ENCODE peak calls at places on chromosome 17, in nine cellular contexts. E is AG09309; A is transverse colon; Z is CD8-positive, alpha-beta T cell; P is astrocyte of the cerebellum; H is PC-9; Y is uterus; J is HCT116; B is cardiac muscle cell. F is an unnamed sample.

GRCh38 chr17:50524838-50525237 is 7.7 kb upstream of the EPN3 start:
- DNase-seq in E (no peak), A (no peak), Z (no peak), P (no peak), H (no peak), Y (no peak), J (no peak), B (no peak), F (no peak)

GRCh38 chr17:16120937-16121336 is 94.4 kb downstream of the NCOR1 start:
- DNase-seq in E (no peak), A (no peak), Z (no peak), P (no peak), H (no peak), Y (no peak), J (no peak), B (no peak), F (no peak)

GRCh38 chr17:83029571-83029970 is 49.8 kb upstream of the METRNL start:
- DNase-seq in E (no peak), A (no peak), Z (no peak), P (no peak), H (no peak), Y (no peak), J (no peak), B (no peak), F (no peak)

GRCh38 chr17:55224746-55225145 is 40.0 kb upstream of the HLF start:
- DNase-seq in E (no peak), A (no peak), Z (no peak), P (no peak), H (no peak), Y (no peak), J (no peak), B (no peak), F (no peak)

GRCh38 chr17:8312726-8313600 is 2.9 kb downstream of the ARHGEF15 start:
- DNase-seq in E (no peak), A (no peak), Z (no peak), P (no peak), H (no peak), Y (no peak), J (no peak), B (peak), F (no peak)

GRCh38 chr17:74512041-74512440 is 19.2 kb downstream of the CD300LB start:
- DNase-seq in E (no peak), A (no peak), Z (no peak), P (no peak), H (no peak), Y (no peak), J (no peak), B (no peak), F (no peak)

GRCh38 chr17:2723997-2724782 is 12.6 kb upstream of the CLUH start:
- DNase-seq in E (no peak), A (peak), Z (no peak), P (no peak), H (no peak), Y (no peak), J (no peak), B (no peak), F (no peak)

GRCh38 chr17:64411999-64412771 is 21.5 kb upstream of the PECAM1 start:
- DNase-seq in E (no peak), A (peak), Z (no peak), P (no peak), H (no peak), Y (peak), J (no peak), B (peak), F (no peak)

GRCh38 chr17:81064746-81065475 is 30.0 kb downstream of the BAIAP2 start:
- DNase-seq in E (peak), A (no peak), Z (no peak), P (no peak), H (no peak), Y (no peak), J (no peak), B (no peak), F (no peak)

GRCh38 chr17:72176516-72176851 is 55.7 kb downstream of the SOX9 start:
- DNase-seq in E (no peak), A (peak), Z (no peak), P (no peak), H (no peak), Y (no peak), J (no peak), B (no peak), F (no peak)

GRCh38 chr17:41360291-41360995 is 9.2 kb downstream of the KRT33B start:
- DNase-seq in E (peak), A (no peak), Z (no peak), P (no peak), H (peak), Y (no peak), J (no peak), B (no peak), F (no peak)

GRCh38 chr17:64180674-64181073 is 50.7 kb upstream of the ERN1 start:
- DNase-seq in E (no peak), A (peak), Z (no peak), P (no peak), H (no peak), Y (peak), J (no peak), B (no peak), F (no peak)

GRCh38 chr17:78541488-78542237 is 35.5 kb downstream of the DNAH17 start:
- DNase-seq in E (no peak), A (no peak), Z (no peak), P (no peak), H (peak), Y (no peak), J (peak), B (no peak), F (no peak)

GRCh38 chr17:82241183-82241925 is 12.5 kb downstream of the SLC16A3 start:
- DNase-seq in E (no peak), A (peak), Z (no peak), P (no peak), H (no peak), Y (peak), J (no peak), B (no peak), F (peak)

GRCh38 chr17:80175411-80175810 is 5.6 kb downstream of the CARD14 start:
- DNase-seq in E (no peak), A (no peak), Z (no peak), P (no peak), H (peak), Y (no peak), J (no peak), B (peak), F (no peak)

GRCh38 chr17:37844158-37844976 is 79.8 kb upstream of the TBC1D3K start:
- DNase-seq in E (no peak), A (peak), Z (peak), P (no peak), H (no peak), Y (no peak), J (peak), B (peak), F (peak)

GRCh38 chr17:34252890-34253525 is 2.1 kb upstream of the CCL2 start:
- DNase-seq in E (peak), A (no peak), Z (no peak), P (no peak), H (no peak), Y (no peak), J (no peak), B (no peak), F (no peak)

GRCh38 chr17:19250421-19251141 is 13.4 kb downstream of the EPN2 start:
- DNase-seq in E (no peak), A (no peak), Z (no peak), P (no peak), H (no peak), Y (no peak), J (no peak), B (no peak), F (peak)

GRCh38 chr17:16243385-16243784 is 26.4 kb downstream of the PIGL start:
- DNase-seq in E (no peak), A (no peak), Z (no peak), P (no peak), H (no peak), Y (no peak), J (no peak), B (no peak), F (no peak)

GRCh38 chr17:16882243-16882925 is 89.5 kb downstream of the TNFRSF13B start:
- DNase-seq in E (no peak), A (no peak), Z (no peak), P (no peak), H (no peak), Y (no peak), J (no peak), B (no peak), F (no peak)

GRCh38 chr17:61448042-61448441 is 4.2 kb upstream of the TBX4 start:
- DNase-seq in E (no peak), A (no peak), Z (no peak), P (no peak), H (no peak), Y (no peak), J (no peak), B (no peak), F (no peak)

GRCh38 chr17:72152392-72152727 is 31.5 kb downstream of the SOX9 start:
- DNase-seq in E (no peak), A (no peak), Z (no peak), P (no peak), H (peak), Y (no peak), J (no peak), B (no peak), F (no peak)

GRCh38 chr17:19482571-19482970 is 51.1 kb upstream of the SLC47A1 start:
- DNase-seq in E (no peak), A (no peak), Z (no peak), P (peak), H (peak), Y (peak), J (no peak), B (no peak), F (no peak)

GRCh38 chr17:81511800-81512559 is 619 bp downstream of the ACTG1 start:
- DNase-seq in E (no peak), A (no peak), Z (peak), P (no peak), H (no peak), Y (peak), J (no peak), B (peak), F (peak)

GRCh38 chr17:32281011-32281451 is 15.4 kb downstream of the RHBDL3 start:
- DNase-seq in E (no peak), A (no peak), Z (no peak), P (no peak), H (no peak), Y (peak), J (no peak), B (no peak), F (peak)

GRCh38 chr17:52147872-52148271 is 10.6 kb downstream of the CA10 start:
- DNase-seq in E (no peak), A (no peak), Z (no peak), P (peak), H (no peak), Y (no peak), J (no peak), B (no peak), F (no peak)

GRCh38 chr17:57468932-57469775 is 212.8 kb downstream of the MSI2 start:
- DNase-seq in E (no peak), A (no peak), Z (no peak), P (no peak), H (no peak), Y (no peak), J (no peak), B (no peak), F (no peak)

GRCh38 chr17:36614974-36615373 is 13.6 kb downstream of the MRM1 start:
- DNase-seq in E (no peak), A (no peak), Z (no peak), P (no peak), H (no peak), Y (no peak), J (no peak), B (peak), F (no peak)
- H3K4me3 ChIP-seq in E (no peak), A (no peak), Z (no peak), P (no peak), H (no peak), Y (no peak), J (no peak), B (no peak), F (no peak)

DNA sequence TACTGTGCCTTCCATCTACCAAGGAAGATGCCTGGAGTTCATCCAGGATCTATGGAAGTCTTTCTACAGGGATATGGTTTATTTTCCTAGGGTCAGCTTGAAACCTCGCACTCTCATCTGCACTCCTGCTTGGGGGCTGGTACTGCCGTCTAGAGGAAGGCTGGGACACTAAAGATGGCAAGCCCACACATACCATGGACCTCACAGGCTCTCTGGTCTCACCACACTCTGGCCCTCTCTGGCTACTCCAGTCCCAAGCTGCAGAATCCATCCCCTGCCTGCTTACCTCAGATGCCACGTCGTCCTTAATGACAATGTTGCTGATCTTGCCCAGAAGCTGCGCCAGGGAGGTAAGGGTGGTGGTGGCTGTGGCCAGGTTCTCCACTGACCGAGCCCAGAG is 2.1 kb upstream of the UNC119 start:
- DNase-seq in E (no peak), A (no peak), Z (no peak), P (no peak), H (no peak), Y (no peak), J (no peak), B (no peak), F (no peak)
- TF ChIP-seq CTCF in E (no peak), A (no peak), Z (no peak), P (no peak), H (no peak), Y (no peak), J (no peak), B (no peak), F (no peak)

DNA sequence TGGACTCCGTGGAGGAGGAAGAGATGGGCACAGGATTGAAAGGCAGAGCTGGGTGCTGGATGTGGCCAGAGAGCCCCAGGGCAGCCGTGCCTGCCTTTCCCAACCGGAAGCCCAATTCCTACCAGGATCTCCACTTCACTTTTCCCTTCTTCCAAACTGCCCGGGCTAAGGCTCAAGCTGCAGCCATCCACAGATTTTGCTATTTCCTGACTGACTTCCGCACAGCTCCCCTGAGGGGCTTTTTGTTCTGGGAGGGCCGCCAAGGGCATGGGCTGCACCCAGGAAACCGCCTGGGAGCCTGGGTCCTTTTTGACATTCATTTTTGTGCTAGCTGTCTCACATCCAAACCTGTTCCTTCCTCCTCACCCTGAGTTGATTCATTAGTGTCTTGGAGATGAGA is 4.2 kb downstream of the SHISA6 start:
- DNase-seq in E (no peak), A (no peak), Z (no peak), P (no peak), H (no peak), Y (no peak), J (no peak), B (no peak), F (no peak)
- H3K4me3 ChIP-seq in E (no peak), A (no peak), Z (no peak), P (no peak), H (no peak), Y (no peak), J (no peak), B (no peak), F (no peak)

DNA sequence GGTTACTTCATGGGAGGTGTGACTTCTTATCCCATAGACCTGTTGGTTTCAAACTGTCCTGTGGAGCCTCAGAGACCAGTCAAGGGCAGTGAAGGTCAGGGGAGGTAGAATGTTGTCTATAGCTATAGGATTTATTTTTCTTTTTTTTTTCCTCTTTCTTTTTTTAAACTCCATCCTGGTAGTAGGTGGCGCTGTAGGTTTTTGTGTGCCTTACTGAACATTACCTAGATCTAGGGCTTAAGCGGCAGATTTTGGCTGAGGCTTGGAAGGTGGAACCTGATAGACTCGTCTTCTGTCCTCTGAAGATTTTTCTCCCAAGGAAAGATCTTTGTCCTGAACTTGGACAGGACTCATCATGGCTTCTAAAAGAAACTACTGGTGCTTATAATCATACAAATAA is 8.2 kb upstream of the LASP1NB start:
- DNase-seq in E (no peak), A (no peak), Z (no peak), P (no peak), H (no peak), Y (no peak), J (no peak), B (no peak), F (no peak)
- TF ChIP-seq CTCF in E (no peak), A (no peak), Z (no peak), P (peak), H (no peak), Y (no peak), J (peak), B (no peak), F (peak)

GRCh38 chr17:21039839-21040575 is 2.8 kb downstream of the USP22 start:
- DNase-seq in E (no peak), A (no peak), Z (peak), P (peak), H (peak), Y (no peak), J (peak), B (peak), F (no peak)
- H3K4me3 ChIP-seq in E (peak), A (peak), Z (peak), P (peak), H (peak), Y (no peak), J (peak), B (peak), F (peak)

DNA sequence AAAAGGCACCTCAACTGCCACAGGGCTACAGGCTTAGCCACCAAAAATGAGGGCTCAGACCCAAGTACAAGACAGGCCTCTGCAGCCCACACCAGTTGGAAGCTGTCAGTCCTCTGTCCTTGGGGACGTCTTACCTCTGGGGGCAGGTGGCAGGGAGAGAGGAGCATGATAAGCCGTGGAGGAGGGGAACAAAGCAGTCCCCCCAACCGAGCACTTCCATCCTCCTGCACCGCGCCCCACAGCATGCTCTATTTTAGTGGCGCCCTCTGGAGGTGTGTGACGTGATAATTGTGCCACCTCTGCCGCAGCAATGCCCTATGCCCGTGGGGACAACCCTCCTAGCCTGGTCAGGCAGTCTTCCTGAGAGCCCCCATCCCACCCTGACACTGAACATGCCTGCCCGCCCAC is 13.6 kb downstream of the G6PC3 start:
- DNase-seq in E (no peak), A (no peak), Z (peak), P (no peak), H (no peak), Y (no peak), J (no peak), B (no peak), F (peak)
- TF ChIP-seq CTCF in E (peak), A (no peak), Z (no peak), P (peak), H (peak), Y (no peak), J (peak), B (peak), F (peak)

DNA sequence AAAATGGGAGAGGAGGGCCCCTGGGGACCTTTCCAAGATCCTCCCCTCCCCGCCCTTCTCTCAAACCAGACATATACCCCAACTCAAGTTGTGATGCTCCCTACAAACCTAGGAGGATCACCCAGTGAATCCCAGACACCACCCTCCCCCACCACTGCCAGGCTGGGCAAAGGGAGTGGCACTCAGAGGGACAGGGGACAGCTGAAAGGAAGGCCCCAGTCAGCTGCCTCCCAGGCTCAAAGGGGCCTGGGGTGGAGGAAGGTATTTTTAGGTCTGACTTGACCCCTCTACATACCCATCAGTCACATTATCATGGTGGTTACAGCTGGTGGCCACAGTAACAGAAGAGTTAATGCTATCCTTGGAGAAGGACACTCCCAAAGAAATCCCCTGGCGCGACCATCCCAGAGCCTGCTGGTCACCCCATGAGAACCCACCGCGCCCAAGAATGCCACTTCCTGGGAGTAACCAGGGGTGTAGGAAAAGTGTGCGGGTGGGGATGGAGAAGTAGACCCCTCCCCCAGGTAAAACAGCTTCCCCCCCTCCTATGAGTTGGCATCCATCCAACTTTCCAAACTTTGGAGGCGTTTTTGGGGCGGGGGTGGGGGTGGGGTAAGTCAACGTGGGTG is 1.2 kb downstream of the CACNB1 start:
- DNase-seq in E (no peak), A (peak), Z (no peak), P (no peak), H (no peak), Y (no peak), J (no peak), B (no peak), F (no peak)
- H3K4me3 ChIP-seq in E (peak), A (peak), Z (no peak), P (peak), H (peak), Y (peak), J (peak), B (peak), F (peak)

GRCh38 chr17:30336369-30337171 is 2.7 kb upstream of the TMIGD1 start:
- DNase-seq in E (no peak), A (peak), Z (peak), P (no peak), H (peak), Y (no peak), J (peak), B (no peak), F (peak)
- TF ChIP-seq CTCF in E (peak), A (peak), Z (peak), P (peak), H (peak), Y (peak), J (peak), B (peak), F (peak)

GRCh38 chr17:30210901-30211300 is 24.6 kb downstream of the SLC6A4 start:
- DNase-seq in E (no peak), A (no peak), Z (no peak), P (no peak), H (no peak), Y (no peak), J (no peak), B (no peak), F (no peak)

GRCh38 chr17:30208214-30208613 is 27.3 kb downstream of the SLC6A4 start:
- DNase-seq in E (no peak), A (no peak), Z (no peak), P (no peak), H (no peak), Y (no peak), J (no peak), B (no peak), F (no peak)

GRCh38 chr17:30210366-30210765 is 25.1 kb downstream of the SLC6A4 start:
- DNase-seq in E (no peak), A (no peak), Z (no peak), P (no peak), H (no peak), Y (no peak), J (no peak), B (no peak), F (no peak)

GRCh38 chr17:30212750-30213149 is 22.7 kb downstream of the SLC6A4 start:
- DNase-seq in E (no peak), A (no peak), Z (no peak), P (no peak), H (no peak), Y (no peak), J (no peak), B (no peak), F (no peak)

DNA sequence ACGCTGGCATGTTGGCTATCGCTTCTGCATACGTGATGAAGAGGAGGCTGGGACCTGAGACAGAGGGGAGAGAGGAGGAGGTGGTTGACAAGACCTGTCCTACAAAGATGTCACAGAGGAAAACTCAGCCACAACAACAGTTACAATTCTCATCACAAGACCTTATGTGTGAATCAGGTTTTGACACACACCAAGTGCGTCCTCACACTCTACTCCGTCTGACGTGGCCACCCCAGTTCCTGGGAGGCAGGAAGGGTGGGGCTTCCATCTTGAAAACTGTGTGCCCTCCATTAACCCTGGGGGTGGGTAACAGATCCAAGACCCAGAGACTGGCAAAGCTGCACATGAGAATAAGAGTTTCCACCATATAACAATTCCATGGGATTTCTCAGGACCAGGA is 24.1 kb downstream of the SLC6A4 start:
- DNase-seq in E (no peak), A (no peak), Z (no peak), P (no peak), H (no peak), Y (no peak), J (no peak), B (no peak), F (no peak)
- H3K4me3 ChIP-seq in E (no peak), A (no peak), Z (no peak), P (no peak), H (no peak), Y (no peak), J (no peak), B (no peak), F (no peak)

F was measured in BE2C.